ENCODE peak calls at places on chromosomes 1 and 21, in four cellular contexts. E is occipital lobe, T is GM06990, W is posterior cingulate gyrus. R is an unnamed sample.
A peak's percentile ranks its signal among the peaks of the same experiment; 100 is the strongest.

GRCh38 chr21:25171438-25171837 is 435.8 kb downstream of the MRPL39 start:
- DNase-seq in E (no peak), T (no peak), W (no peak), R (no peak)

GRCh38 chr1:246608616-246609376 is 42.5 kb downstream of the CNST start:
- DNase-seq in E (no peak), T (peak; percentile 23), W (no peak), R (no peak)

GRCh38 chr1:55632906-55633305 is 417.7 kb upstream of the USP24 start:
- DNase-seq in E (no peak), T (no peak), W (no peak), R (no peak)

GRCh38 chr1:228695015-228695955 is 40.0 kb upstream of the RHOU start:
- DNase-seq in E (no peak), T (no peak), W (no peak), R (no peak)

GRCh38 chr1:59545830-59546229 is 248.9 kb downstream of the FGGY start:
- DNase-seq in E (no peak), T (no peak), W (no peak), R (no peak)

GRCh38 chr1:155044812-155045690 is 6.1 kb upstream of the ADAM15 start:
- DNase-seq in E (peak; percentile 47), T (peak; percentile 49), W (peak; percentile 96), R (peak; percentile 81)

GRCh38 chr21:44866780-44867179 is 6.7 kb downstream of the PTTG1IP start:
- DNase-seq in E (peak; percentile 36), T (no peak), W (peak; percentile 81), R (no peak)

GRCh38 chr1:24385160-24385939 is 28.2 kb downstream of the STPG1 start:
- DNase-seq in E (no peak), T (peak; percentile 26), W (no peak), R (no peak)

GRCh38 chr1:167105150-167105840 is 11.4 kb downstream of the STYXL2 start:
- DNase-seq in E (no peak), T (no peak), W (no peak), R (no peak)

GRCh38 chr1:47907192-47907528 is 90.0 kb downstream of the TRABD2B start:
- DNase-seq in E (no peak), T (no peak), W (no peak), R (no peak)

GRCh38 chr1:85504417-85504816 is 39.5 kb upstream of the DDAH1 start:
- DNase-seq in E (no peak), T (no peak), W (no peak), R (no peak)

GRCh38 chr1:171780583-171781166 is 785 bp upstream of the METTL13 start:
- DNase-seq in E (no peak), T (no peak), W (peak; percentile 69), R (no peak)

GRCh38 chr1:160046494-160047115 is 14.8 kb upstream of the PIGM start:
- DNase-seq in E (peak; percentile 79), T (peak; percentile 24), W (peak; percentile 98), R (peak; percentile 82)

GRCh38 chr1:31707711-31708110 is 3.9 kb upstream of the COL16A1 start:
- DNase-seq in E (no peak), T (no peak), W (no peak), R (peak; percentile 64)

GRCh38 chr1:218459878-218460277 is 114.7 kb downstream of the TGFB2 start:
- DNase-seq in E (no peak), T (no peak), W (no peak), R (no peak)